ENCODE peak calls at places on chromosomes 5 and 9, in ten cellular contexts. E is right lobe of liver; Y is AG04450; L is mucosa of descending colon; P is GM12878; N is stomach; Q is mammary epithelial cell; F is CD4-positive, CD25-positive, alpha-beta regulatory T cell; X is ascending aorta; G is astrocyte. U is an unnamed sample.

GRCh38 chr9:134474656-134475050 is 148.4 kb downstream of the RXRA start:
- DNase-seq in P (no peak), Q (no peak), X (no peak), L (no peak), E (no peak), F (no peak), Y (no peak), N (no peak), G (no peak), U (no peak)

GRCh38 chr5:111364992-111365391 is 140.8 kb downstream of the CAMK4 start:
- DNase-seq in N (no peak), L (no peak), Q (peak; percentile 9), P (no peak), G (no peak), X (no peak), E (no peak), Y (no peak), F (no peak), U (no peak)

GRCh38 chr9:34084562-34084961 is 35.9 kb upstream of the UBAP2 start:
- DNase-seq in X (peak; percentile 77), N (no peak), P (no peak), E (no peak), F (no peak), Y (no peak), G (peak; percentile 13), Q (no peak), L (no peak), U (peak; percentile 15)

GRCh38 chr5:131763968-131764367 is 32.8 kb downstream of the FNIP1 start:
- DNase-seq in E (no peak), L (no peak), N (no peak), F (no peak), Y (no peak), G (no peak), Q (no peak), P (no peak), X (no peak), U (no peak)

GRCh38 chr5:66144799-66145390 is 795 bp downstream of the SREK1 start:
- DNase-seq in Q (no peak), Y (peak; percentile 10), X (no peak), F (no peak), G (peak; percentile 43), L (no peak), P (no peak), N (no peak), E (no peak), U (no peak)

GRCh38 chr9:129834489-129835127 is 467 bp downstream of the C9orf78 start:
- DNase-seq in N (no peak), L (peak; percentile 37), Y (no peak), Q (no peak), F (peak; percentile 73), X (no peak), E (peak; percentile 59), P (no peak), G (no peak), U (no peak)

GRCh38 chr9:105890046-105890822 is 195.9 kb downstream of the TMEM38B start:
- DNase-seq in X (no peak), N (no peak), L (no peak), E (no peak), Q (no peak), Y (no peak), G (peak; percentile 17), F (no peak), P (no peak), U (no peak)

GRCh38 chr5:65832603-65833228 is 93.7 kb upstream of the ERBIN start:
- DNase-seq in Q (peak; percentile 20), P (no peak), E (no peak), F (no peak), N (no peak), Y (no peak), X (no peak), L (no peak), G (no peak), U (no peak)

GRCh38 chr5:90289837-90290236 is 119.7 kb downstream of the CETN3 start:
- DNase-seq in N (no peak), Q (no peak), P (no peak), F (no peak), G (no peak), L (peak; percentile 4), Y (no peak), X (no peak), E (no peak), U (no peak)

GRCh38 chr9:132774886-132775285 is 103.2 kb downstream of the AK8 start:
- DNase-seq in E (no peak), X (no peak), N (no peak), L (no peak), P (no peak), Y (no peak), F (no peak), Q (no peak), G (no peak), U (no peak)

GRCh38 chr9:87197349-87198130 is 250.2 kb upstream of the GAS1 start:
- DNase-seq in Q (peak; percentile 52), Y (no peak), N (no peak), G (no peak), P (no peak), F (no peak), L (no peak), E (no peak), X (no peak), U (no peak)

GRCh38 chr5:169757016-169757415 is 119.9 kb downstream of the DOCK2 start:
- DNase-seq in X (no peak), Q (no peak), L (no peak), P (no peak), N (no peak), E (no peak), F (no peak), G (no peak), Y (no peak), U (no peak)

GRCh38 chr5:177357459-177358332 is at the start of gene RGS14:
- DNase-seq in Y (no peak), L (peak; percentile 58), P (peak; percentile 77), X (no peak), F (peak; percentile 93), G (peak; percentile 55), E (peak; percentile 73), Q (peak; percentile 72), N (peak; percentile 45), U (no peak)

GRCh38 chr5:1526151-1526631 is 2.4 kb upstream of the LPCAT1 start:
- DNase-seq in X (peak; percentile 52), L (peak; percentile 3), Y (no peak), N (peak; percentile 22), Q (no peak), P (no peak), F (no peak), E (peak; percentile 44), G (no peak), U (no peak)

GRCh38 chr5:101687630-101688029 is 608.5 kb downstream of the SLCO4C1 start:
- DNase-seq in L (no peak), Q (no peak), Y (no peak), E (no peak), X (no peak), P (no peak), G (peak; percentile 14), F (no peak), N (no peak), U (no peak)

GRCh38 chr5:158496624-158497023 is 603.1 kb downstream of the EBF1 start:
- DNase-seq in N (no peak), Y (no peak), G (no peak), E (no peak), L (no peak), Q (no peak), P (no peak), X (no peak), F (no peak), U (no peak)
- H3K9me3 ChIP-seq in N (no peaks in the 10 kb centered on the region), Y (no peaks in the 10 kb centered on the region), G (no peaks in the 10 kb centered on the region), E (no peaks in the 10 kb centered on the region), L (no peaks in the 10 kb centered on the region), Q (no peaks in the 10 kb centered on the region), P (no peaks in the 10 kb centered on the region), X (no peaks in the 10 kb centered on the region), F (no peaks in the 10 kb centered on the region), U (no peaks in the 10 kb centered on the region)

DNA sequence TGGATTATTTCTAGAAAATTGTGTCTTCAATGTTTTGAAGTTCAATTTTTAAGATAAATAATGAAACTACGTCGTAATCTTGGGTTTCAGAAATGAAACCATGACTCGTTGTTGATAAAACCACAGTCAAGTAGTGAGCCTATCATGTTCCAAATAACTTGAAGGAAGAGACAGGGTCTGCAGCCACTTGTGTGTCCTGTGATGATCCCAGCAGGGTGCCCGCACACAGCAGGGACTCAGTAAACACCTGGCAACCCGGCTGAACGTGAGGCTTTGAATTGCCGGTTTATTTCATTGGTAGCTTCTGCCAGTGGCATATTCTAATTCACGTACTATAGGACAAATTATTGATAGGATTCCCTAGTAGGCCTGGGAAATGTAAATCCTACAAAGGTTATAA is 679.6 kb downstream of the IRX1 start:
- DNase-seq in X (no peak), L (no peak), Q (no peak), N (no peak), F (no peak), G (no peak), P (no peak), Y (no peak), E (no peak), U (no peak)
- H3K9me3 ChIP-seq in X (no peaks in the 10 kb centered on the region), L (peaks cover 17% of the 10 kb centered on the region), Q (peaks cover 4% of the 10 kb centered on the region), N (peaks cover 21% of the 10 kb centered on the region), F (no peaks in the 10 kb centered on the region), G (no peaks in the 10 kb centered on the region), P (no peaks in the 10 kb centered on the region), Y (peaks cover 46% of the 10 kb centered on the region), E (no peaks in the 10 kb centered on the region), U (no peaks in the 10 kb centered on the region)

GRCh38 chr5:45336464-45336863 is 359.7 kb downstream of the HCN1 start:
- DNase-seq in P (no peak), Q (no peak), X (no peak), E (no peak), F (no peak), N (no peak), G (no peak), Y (no peak), L (no peak), U (no peak)

GRCh38 chr5:45334939-45335338 is 361.2 kb downstream of the HCN1 start:
- DNase-seq in Y (no peak), P (no peak), X (no peak), L (no peak), E (no peak), Q (no peak), F (no peak), N (no peak), G (no peak), U (no peak)

GRCh38 chr5:45335346-45335745 is 360.8 kb downstream of the HCN1 start:
- DNase-seq in E (no peak), G (no peak), L (no peak), Q (no peak), Y (no peak), P (no peak), F (no peak), N (no peak), X (no peak), U (no peak)

GRCh38 chr5:45335978-45336377 is 360.2 kb downstream of the HCN1 start:
- DNase-seq in Y (no peak), E (no peak), P (no peak), G (no peak), F (no peak), X (no peak), Q (no peak), N (no peak), L (no peak), U (no peak)
- H3K9me3 ChIP-seq in Y (no peaks in the 10 kb centered on the region), E (no peaks in the 10 kb centered on the region), P (no peaks in the 10 kb centered on the region), G (no peaks in the 10 kb centered on the region), F (peaks cover 17% of the 10 kb centered on the region), X (no peaks in the 10 kb centered on the region), Q (peaks cover 6% of the 10 kb centered on the region), N (peaks cover 4% of the 10 kb centered on the region), L (no peaks in the 10 kb centered on the region), U (no peaks in the 10 kb centered on the region)

GRCh38 chr9:113057193-113057592 is 669 bp upstream of the ZFP37 start:
- DNase-seq in Q (no peak), F (no peak), X (no peak), L (no peak), E (no peak), G (no peak), Y (no peak), N (no peak), P (no peak), U (no peak)

GRCh38 chr9:113056191-113057106 is at the start of gene ZFP37:
- DNase-seq in F (peak; percentile 81), Y (peak; percentile 91), Q (peak; percentile 90), P (peak; percentile 1), L (peak; percentile 89), G (peak; percentile 87), X (peak; percentile 97), N (peak; percentile 87), E (peak; percentile 88), U (peak; percentile 89)
- H3K9me3 ChIP-seq in F (peaks cover 75% of the 10 kb centered on the region), Y (peaks cover 42% of the 10 kb centered on the region), Q (peaks cover 11% of the 10 kb centered on the region), P (peaks cover 6% of the 10 kb centered on the region), L (peaks cover 46% of the 10 kb centered on the region), G (peaks cover 44% of the 10 kb centered on the region), X (peaks cover 22% of the 10 kb centered on the region), N (peaks cover 89% of the 10 kb centered on the region), E (peaks cover 7% of the 10 kb centered on the region), U (no peaks in the 10 kb centered on the region)